ENCODE peak calls at places on chromosomes 1 and 21, in seven cellular contexts. P is osteocyte, B is HuH-7, Z is colonic mucosa, Y is T-cell, M is A549, E is fibroblast of pulmonary artery. J is an unnamed sample.

GRCh38 chr1:215720121-215720520 is 153.0 kb downstream of the KCTD3 start:
- DNase-seq in P (no peak), B (no peak), Z (no peak), Y (no peak), M (no peak), E (peak; percentile 25), J (no peak)

GRCh38 chr1:16155537-16156410 is at the start of gene EPHA2:
- DNase-seq in P (peak; percentile 93), B (peak; percentile 96), Z (peak; percentile 96), Y (no peak), M (peak; percentile 79), E (peak; percentile 88), J (no peak)

GRCh38 chr1:156860113-156860638 is 489 bp upstream of the NTRK1 start:
- DNase-seq in P (no peak), B (peak; percentile 90), Z (peak; percentile 49), Y (peak; percentile 62), M (peak; percentile 70), E (peak; percentile 35), J (peak; percentile 39)

GRCh38 chr1:195516036-195516435 is 1092.2 kb downstream of the KCNT2 start:
- DNase-seq in P (no peak), B (no peak), Z (no peak), Y (no peak), M (no peak), E (no peak), J (no peak)

GRCh38 chr1:94115900-94116436 is 5.0 kb downstream of the ABCA4 start:
- DNase-seq in P (no peak), B (no peak), Z (no peak), Y (no peak), M (no peak), E (no peak), J (no peak)

GRCh38 chr1:82099170-82099569 is 298.4 kb downstream of the ADGRL2 start:
- DNase-seq in P (no peak), B (no peak), Z (no peak), Y (no peak), M (no peak), E (no peak), J (no peak)

GRCh38 chr1:12549106-12549459 is 68.9 kb downstream of the DHRS3 start:
- DNase-seq in P (no peak), B (no peak), Z (no peak), Y (no peak), M (no peak), E (no peak), J (no peak)

GRCh38 chr1:39081266-39082139 is 55.4 kb downstream of the NDUFS5 start:
- DNase-seq in P (peak; percentile 84), B (no peak), Z (no peak), Y (peak; percentile 31), M (no peak), E (no peak), J (peak; percentile 31)

GRCh38 chr1:26404641-26405040 is 6.0 kb upstream of the LIN28A start:
- DNase-seq in P (no peak), B (no peak), Z (no peak), Y (no peak), M (no peak), E (no peak), J (no peak)

GRCh38 chr21:37916795-37917142 is 512 bp upstream of the KCNJ6 start:
- DNase-seq in P (no peak), B (peak; percentile 19), Z (no peak), Y (no peak), M (peak; percentile 17), E (no peak), J (no peak)

GRCh38 chr1:28812669-28813468 is 899 bp downstream of the OPRD1 start:
- DNase-seq in P (no peak), B (no peak), Z (no peak), Y (no peak), M (no peak), E (no peak), J (no peak)

GRCh38 chr1:246577082-246577719 is 10.9 kb downstream of the CNST start:
- DNase-seq in P (no peak), B (no peak), Z (no peak), Y (peak; percentile 20), M (no peak), E (no peak), J (no peak)

GRCh38 chr1:218665216-218665615 is 320.1 kb downstream of the TGFB2 start:
- DNase-seq in P (no peak), B (no peak), Z (peak; percentile 22), Y (no peak), M (peak; percentile 53), E (peak; percentile 76), J (no peak)

GRCh38 chr1:177243773-177244172 is 73.0 kb downstream of the BRINP2 start:
- DNase-seq in P (no peak), B (no peak), Z (no peak), Y (no peak), M (no peak), E (no peak), J (no peak)

GRCh38 chr1:21270086-21270689 is 20.1 kb downstream of the ECE1 start:
- DNase-seq in P (no peak), B (peak; percentile 78), Z (peak; percentile 85), Y (peak; percentile 84), M (peak; percentile 74), E (peak; percentile 69), J (peak; percentile 75)

GRCh38 chr1:236018885-236019453 is 45.9 kb downstream of the NID1 start:
- DNase-seq in P (no peak), B (no peak), Z (peak; percentile 48), Y (no peak), M (no peak), E (peak; percentile 89), J (no peak)

GRCh38 chr1:56225964-56226594 is 353.3 kb downstream of the PLPP3 start:
- DNase-seq in P (no peak), B (no peak), Z (no peak), Y (no peak), M (no peak), E (no peak), J (no peak)

GRCh38 chr1:95309031-95309459 is 75.0 kb downstream of the RWDD3 start:
- DNase-seq in P (no peak), B (peak; percentile 46), Z (no peak), Y (no peak), M (peak; percentile 8), E (peak; percentile 54), J (no peak)

GRCh38 chr1:56446531-56447098 is 132.7 kb downstream of the PLPP3 start:
- DNase-seq in P (no peak), B (no peak), Z (peak; percentile 43), Y (no peak), M (no peak), E (peak; percentile 53), J (no peak)

GRCh38 chr1:156767879-156768608 is 709 bp downstream of the PRCC start:
- DNase-seq in P (no peak), B (no peak), Z (peak; percentile 44), Y (no peak), M (no peak), E (no peak), J (no peak)

J was measured in naive B cell.